ENCODE peak calls at places on chromosomes 12 and 14, in eight cellular contexts. A, L, E, F, X, S, O and V are unnamed samples.

GRCh38 chr14:68245146-68246073 is 425.8 kb downstream of the RAD51B start:
- DNase-seq in E (no peak), F (no peak), S (peak), L (no peak), X (no peak), O (no peak), A (no peak), V (no peak)

GRCh38 chr12:110698171-110698902 is 9.4 kb upstream of the HVCN1 start:
- DNase-seq in A (peak), S (peak), X (no peak), F (peak), E (peak), O (peak), L (peak), V (peak)

GRCh38 chr12:68267892-68268396 is 14.5 kb upstream of the IL22 start:
- DNase-seq in F (no peak), X (no peak), A (no peak), O (no peak), E (no peak), S (peak), L (no peak), V (no peak)

GRCh38 chr14:51283402-51283825 is 43.4 kb downstream of the TMX1 start:
- DNase-seq in L (peak), E (peak), F (no peak), X (peak), O (no peak), A (no peak), S (peak), V (no peak)

GRCh38 chr12:123293178-123293760 is 21.6 kb upstream of the CDK2AP1 start:
- DNase-seq in E (no peak), F (no peak), L (no peak), A (no peak), S (no peak), X (no peak), O (no peak), V (no peak)

GRCh38 chr12:124305136-124305535 is 10.2 kb downstream of the RFLNA start:
- DNase-seq in X (no peak), O (no peak), S (no peak), L (no peak), E (no peak), A (no peak), F (no peak), V (no peak)

GRCh38 chr12:1925125-1925963 is 6.9 kb upstream of the CACNA2D4 start:
- DNase-seq in O (peak), E (no peak), S (no peak), L (no peak), X (no peak), A (no peak), F (no peak), V (no peak)

GRCh38 chr12:50739611-50740010 is 24.3 kb upstream of the ATF1 start:
- DNase-seq in S (no peak), O (no peak), E (no peak), A (no peak), L (no peak), F (no peak), X (no peak), V (no peak)

GRCh38 chr12:110585231-110585799 is 2.2 kb upstream of the PPTC7 start:
- DNase-seq in X (no peak), F (no peak), O (no peak), E (no peak), S (peak), L (no peak), A (no peak), V (peak)

GRCh38 chr12:25020621-25021243 is 71.8 kb upstream of the BCAT1 start:
- DNase-seq in E (no peak), O (no peak), L (peak), S (no peak), F (no peak), A (no peak), X (no peak), V (no peak)

GRCh38 chr12:27331299-27331926 is 1.2 kb upstream of the BMAL2 start:
- DNase-seq in F (no peak), X (peak), S (peak), E (no peak), A (no peak), L (peak), O (no peak), V (no peak)

GRCh38 chr12:49261726-49262125 is 3.2 kb upstream of the TUBA1C start:
- DNase-seq in S (no peak), F (no peak), X (no peak), O (no peak), L (no peak), E (no peak), A (no peak), V (no peak)

GRCh38 chr14:60151715-60152114 is 13.5 kb downstream of the DHRS7 start:
- DNase-seq in A (peak), S (peak), E (no peak), L (no peak), X (peak), F (peak), O (peak), V (peak)